ENCODE peak calls at places on chromosomes 7 and 10, in ten cellular contexts. Q is fibroblast of pulmonary artery, K is gastrocnemius medialis, L is neural crest cell, O is upper lobe of right lung, B is brain microvascular endothelial cell, F is AG09319, Y is lower leg skin, G is A673, S is lower lobe of right lung. H is an unnamed sample.

GRCh38 chr7:5596046-5596895 is 172.6 kb upstream of the TNRC18 start:
- DNase-seq in Q (peak), K (peak), L (no peak), O (peak), B (peak), F (peak), Y (peak), G (peak), S (peak), H (no peak)

GRCh38 chr7:105309235-105310156 is 79.2 kb downstream of the SRPK2 start:
- DNase-seq in Q (no peak), K (no peak), L (no peak), O (no peak), B (peak), F (no peak), Y (no peak), G (no peak), S (no peak), H (no peak)

GRCh38 chr10:76717141-76717540 is 920.5 kb downstream of the KCNMA1 start:
- DNase-seq in Q (peak), K (no peak), L (no peak), O (no peak), B (peak), F (no peak), Y (no peak), G (no peak), S (no peak), H (no peak)

GRCh38 chr10:13219685-13220670 is 14.2 kb downstream of the UCMA start:
- DNase-seq in Q (peak), K (peak), L (no peak), O (peak), B (no peak), F (no peak), Y (no peak), G (no peak), S (no peak), H (no peak)

GRCh38 chr7:157519246-157519645 is 182.4 kb downstream of the DNAJB6 start:
- DNase-seq in Q (no peak), K (no peak), L (no peak), O (peak), B (no peak), F (no peak), Y (no peak), G (no peak), S (no peak), H (peak)

GRCh38 chr10:35487336-35488034 is 117.7 kb upstream of the GJD4 start:
- DNase-seq in Q (peak), K (no peak), L (no peak), O (no peak), B (peak), F (no peak), Y (no peak), G (no peak), S (no peak), H (no peak)

GRCh38 chr7:153190452-153190851 is 430.9 kb downstream of the ACTR3B start:
- DNase-seq in Q (no peak), K (no peak), L (no peak), O (no peak), B (no peak), F (no peak), Y (no peak), G (peak), S (no peak), H (no peak)

GRCh38 chr10:58546722-58547121 is 34.0 kb downstream of the BICC1 start:
- DNase-seq in Q (no peak), K (no peak), L (no peak), O (no peak), B (no peak), F (no peak), Y (no peak), G (no peak), S (no peak), H (no peak)

GRCh38 chr7:98514211-98515150 is 102.6 kb upstream of the NPTX2 start:
- DNase-seq in Q (no peak), K (no peak), L (no peak), O (peak), B (no peak), F (no peak), Y (no peak), G (no peak), S (no peak), H (no peak)

GRCh38 chr10:116115233-116115632 is 157.8 kb downstream of the GFRA1 start:
- DNase-seq in Q (no peak), K (no peak), L (no peak), O (no peak), B (no peak), F (no peak), Y (no peak), G (no peak), S (no peak), H (no peak)

GRCh38 chr10:75284097-75284485 is 48.3 kb upstream of the COMTD1 start:
- DNase-seq in Q (no peak), K (no peak), L (no peak), O (no peak), B (no peak), F (no peak), Y (no peak), G (no peak), S (no peak), H (no peak)

GRCh38 chr10:31317652-31318381 is 1.2 kb upstream of the ZEB1 start:
- DNase-seq in Q (no peak), K (no peak), L (no peak), O (peak), B (no peak), F (no peak), Y (no peak), G (no peak), S (peak), H (no peak)

GRCh38 chr7:38630720-38631673 is at the start of gene AMPH:
- DNase-seq in Q (peak), K (peak), L (peak), O (no peak), B (peak), F (no peak), Y (no peak), G (peak), S (peak), H (peak)

GRCh38 chr7:105096306-105096705 is 82.3 kb downstream of the KMT2E start:
- DNase-seq in Q (no peak), K (no peak), L (no peak), O (no peak), B (no peak), F (no peak), Y (no peak), G (no peak), S (no peak), H (no peak)

GRCh38 chr7:29274156-29275017 is 79.8 kb downstream of the CHN2 start:
- DNase-seq in Q (peak), K (no peak), L (no peak), O (no peak), B (no peak), F (no peak), Y (no peak), G (peak), S (no peak), H (no peak)

GRCh38 chr10:67224553-67224952 is 298.7 kb downstream of the LRRTM3 start:
- DNase-seq in Q (no peak), K (no peak), L (no peak), O (no peak), B (no peak), F (no peak), Y (no peak), G (no peak), S (no peak), H (no peak)

GRCh38 chr7:16951483-16952080 is 69.8 kb upstream of the AGR3 start:
- DNase-seq in Q (no peak), K (no peak), L (no peak), O (no peak), B (no peak), F (no peak), Y (no peak), G (peak), S (no peak), H (no peak)

GRCh38 chr7:116592445-116592844 is 67.6 kb downstream of the CAV1 start:
- DNase-seq in Q (no peak), K (no peak), L (no peak), O (no peak), B (no peak), F (no peak), Y (no peak), G (no peak), S (peak), H (no peak)

GRCh38 chr10:58545427-58545826 is 32.8 kb downstream of the BICC1 start:
- DNase-seq in Q (no peak), K (no peak), L (no peak), O (no peak), B (no peak), F (no peak), Y (no peak), G (no peak), S (no peak), H (no peak)

GRCh38 chr7:46131916-46132795 is 211.1 kb upstream of the IGFBP3 start:
- DNase-seq in Q (no peak), K (no peak), L (no peak), O (no peak), B (no peak), F (peak), Y (no peak), G (no peak), S (no peak), H (no peak)

GRCh38 chr7:100786323-100786722 is 41.0 kb downstream of the EPHB4 start:
- DNase-seq in Q (no peak), K (no peak), L (no peak), O (no peak), B (no peak), F (no peak), Y (no peak), G (no peak), S (no peak), H (no peak)

GRCh38 chr7:15424468-15424867 is 137.3 kb downstream of the AGMO start:
- DNase-seq in Q (no peak), K (no peak), L (no peak), O (no peak), B (no peak), F (no peak), Y (no peak), G (no peak), S (no peak), H (no peak)

GRCh38 chr10:97138777-97139317 is 46.9 kb downstream of the SLIT1 start:
- DNase-seq in Q (no peak), K (no peak), L (no peak), O (no peak), B (no peak), F (no peak), Y (no peak), G (no peak), S (no peak), H (no peak)

GRCh38 chr7:37943905-37944736 is 23.7 kb downstream of the EPDR1 start:
- DNase-seq in Q (no peak), K (no peak), L (no peak), O (no peak), B (no peak), F (no peak), Y (no peak), G (no peak), S (no peak), H (no peak)

GRCh38 chr10:98478430-98479222 is 31.9 kb upstream of the HPS1 start:
- DNase-seq in Q (peak), K (no peak), L (no peak), O (no peak), B (peak), F (no peak), Y (no peak), G (no peak), S (no peak), H (no peak)

GRCh38 chr10:62050941-62051433 is 149.5 kb downstream of the ARID5B start:
- DNase-seq in Q (peak), K (peak), L (no peak), O (no peak), B (peak), F (peak), Y (peak), G (peak), S (peak), H (no peak)

GRCh38 chr7:1669486-1669951 is 558 bp upstream of the ELFN1 start:
- DNase-seq in Q (no peak), K (no peak), L (no peak), O (peak), B (no peak), F (no peak), Y (no peak), G (no peak), S (no peak), H (peak)

GRCh38 chr7:38070718-38071117 is 107.3 kb upstream of the STARD3NL start:
- DNase-seq in Q (peak), K (no peak), L (no peak), O (no peak), B (peak), F (no peak), Y (no peak), G (peak), S (no peak), H (no peak)

GRCh38 chr10:128149267-128149666 is 23.0 kb upstream of the MKI67 start:
- DNase-seq in Q (no peak), K (no peak), L (no peak), O (no peak), B (no peak), F (no peak), Y (no peak), G (no peak), S (no peak), H (no peak)

GRCh38 chr7:149875396-149875795 is 1.6 kb downstream of the ATP6V0E2 start:
- DNase-seq in Q (no peak), K (no peak), L (no peak), O (no peak), B (no peak), F (no peak), Y (no peak), G (no peak), S (no peak), H (no peak)

GRCh38 chr10:6498771-6499170 is 81.3 kb downstream of the PRKCQ start:
- DNase-seq in Q (no peak), K (peak), L (no peak), O (no peak), B (no peak), F (no peak), Y (no peak), G (peak), S (no peak), H (no peak)

GRCh38 chr10:44301781-44302400 is 83.0 kb downstream of the CXCL12 start:
- DNase-seq in Q (no peak), K (no peak), L (no peak), O (no peak), B (no peak), F (no peak), Y (no peak), G (no peak), S (no peak), H (no peak)

GRCh38 chr10:117752103-117752502 is 209.6 kb downstream of the EMX2 start:
- DNase-seq in Q (no peak), K (no peak), L (no peak), O (no peak), B (no peak), F (no peak), Y (no peak), G (no peak), S (no peak), H (no peak)

GRCh38 chr7:29434405-29434804 is 129.2 kb upstream of the PRR15 start:
- DNase-seq in Q (peak), K (no peak), L (no peak), O (no peak), B (no peak), F (no peak), Y (no peak), G (no peak), S (no peak), H (no peak)

GRCh38 chr10:58734116-58734515 is 221.4 kb downstream of the BICC1 start:
- DNase-seq in Q (no peak), K (no peak), L (no peak), O (no peak), B (no peak), F (peak), Y (no peak), G (no peak), S (no peak), H (no peak)

GRCh38 chr7:126700807-126701604 is 551.7 kb downstream of the GRM8 start:
- DNase-seq in Q (peak), K (no peak), L (peak), O (no peak), B (peak), F (peak), Y (no peak), G (peak), S (peak), H (no peak)

GRCh38 chr10:31864834-31865518 is 63.7 kb downstream of the ARHGAP12 start:
- DNase-seq in Q (peak), K (no peak), L (no peak), O (no peak), B (peak), F (no peak), Y (no peak), G (peak), S (no peak), H (no peak)

GRCh38 chr7:107047902-107048782 is 3.6 kb downstream of the PRKAR2B start:
- DNase-seq in Q (peak), K (no peak), L (no peak), O (no peak), B (no peak), F (no peak), Y (no peak), G (no peak), S (no peak), H (no peak)
- TF ChIP-seq CTCF in Q (no peak), K (no peak), L (peak), O (no peak), B (peak), F (no peak), Y (no peak), G (peak), S (no peak), H (no peak)

GRCh38 chr7:73463260-73463659 is 29.7 kb downstream of the FZD9 start:
- DNase-seq in Q (no peak), K (no peak), L (no peak), O (no peak), B (no peak), F (no peak), Y (no peak), G (no peak), S (no peak), H (no peak)

GRCh38 chr7:73463966-73464365 is 30.4 kb downstream of the FZD9 start:
- DNase-seq in Q (no peak), K (no peak), L (no peak), O (no peak), B (no peak), F (no peak), Y (no peak), G (no peak), S (no peak), H (no peak)

GRCh38 chr7:73461782-73462285 is 28.3 kb downstream of the FZD9 start:
- DNase-seq in Q (no peak), K (no peak), L (no peak), O (no peak), B (no peak), F (no peak), Y (no peak), G (no peak), S (no peak), H (no peak)
- TF ChIP-seq CTCF in Q (no peak), K (no peak), L (no peak), O (no peak), B (no peak), F (no peak), Y (no peak), G (no peak), S (no peak), H (no peak)

DNA sequence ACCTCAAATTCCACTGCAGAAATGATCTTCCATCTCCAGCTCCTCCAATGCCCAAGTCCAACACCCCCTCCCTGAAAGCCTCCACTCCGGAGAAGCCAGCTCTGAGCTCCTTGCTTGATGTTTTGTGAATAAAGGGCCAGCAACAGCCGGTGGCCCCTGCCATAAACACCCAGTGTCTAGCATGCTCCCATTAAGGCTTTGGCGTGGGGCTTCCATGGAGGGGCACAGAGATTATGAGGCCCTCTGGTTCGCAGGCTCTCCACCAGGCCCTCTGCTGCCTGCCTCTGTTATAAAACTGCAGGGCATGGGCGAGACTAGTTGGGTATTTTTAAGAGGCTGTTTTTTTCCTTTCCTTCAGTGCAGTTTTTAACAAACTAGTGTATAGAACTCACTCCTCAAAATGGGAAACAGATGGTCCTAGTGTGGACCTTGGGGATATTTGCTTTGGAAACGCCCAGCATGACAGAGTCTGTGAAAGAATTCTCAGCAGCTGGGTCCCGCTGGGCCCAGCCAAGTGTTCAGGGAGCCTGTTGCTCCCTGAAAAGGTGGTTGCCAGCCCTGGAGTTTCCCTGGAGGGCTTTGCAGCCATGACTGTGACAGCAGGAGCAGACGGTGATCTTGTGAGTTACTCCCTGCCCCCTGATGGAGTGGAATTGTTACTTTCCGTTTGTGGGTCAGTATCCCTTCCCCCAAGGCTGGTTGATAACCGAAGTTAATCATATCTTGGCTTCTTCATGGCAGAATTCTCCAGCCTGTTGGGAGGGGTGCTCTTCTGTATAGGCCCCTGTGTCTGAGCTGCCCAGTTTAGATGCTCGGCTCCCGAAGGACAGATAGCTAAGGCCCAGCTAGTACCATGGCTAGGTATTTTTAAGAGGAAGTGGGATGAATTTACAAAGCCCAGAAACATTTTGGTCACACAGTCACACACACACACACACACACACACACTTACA is 278.7 kb upstream of the HABP2 start:
- DNase-seq in Q (no peak), K (peak), L (peak), O (no peak), B (no peak), F (peak), Y (no peak), G (peak), S (no peak), H (no peak)
- TF ChIP-seq CTCF in Q (no peak), K (no peak), L (no peak), O (no peak), B (no peak), F (peak), Y (no peak), G (no peak), S (no peak), H (no peak)

DNA sequence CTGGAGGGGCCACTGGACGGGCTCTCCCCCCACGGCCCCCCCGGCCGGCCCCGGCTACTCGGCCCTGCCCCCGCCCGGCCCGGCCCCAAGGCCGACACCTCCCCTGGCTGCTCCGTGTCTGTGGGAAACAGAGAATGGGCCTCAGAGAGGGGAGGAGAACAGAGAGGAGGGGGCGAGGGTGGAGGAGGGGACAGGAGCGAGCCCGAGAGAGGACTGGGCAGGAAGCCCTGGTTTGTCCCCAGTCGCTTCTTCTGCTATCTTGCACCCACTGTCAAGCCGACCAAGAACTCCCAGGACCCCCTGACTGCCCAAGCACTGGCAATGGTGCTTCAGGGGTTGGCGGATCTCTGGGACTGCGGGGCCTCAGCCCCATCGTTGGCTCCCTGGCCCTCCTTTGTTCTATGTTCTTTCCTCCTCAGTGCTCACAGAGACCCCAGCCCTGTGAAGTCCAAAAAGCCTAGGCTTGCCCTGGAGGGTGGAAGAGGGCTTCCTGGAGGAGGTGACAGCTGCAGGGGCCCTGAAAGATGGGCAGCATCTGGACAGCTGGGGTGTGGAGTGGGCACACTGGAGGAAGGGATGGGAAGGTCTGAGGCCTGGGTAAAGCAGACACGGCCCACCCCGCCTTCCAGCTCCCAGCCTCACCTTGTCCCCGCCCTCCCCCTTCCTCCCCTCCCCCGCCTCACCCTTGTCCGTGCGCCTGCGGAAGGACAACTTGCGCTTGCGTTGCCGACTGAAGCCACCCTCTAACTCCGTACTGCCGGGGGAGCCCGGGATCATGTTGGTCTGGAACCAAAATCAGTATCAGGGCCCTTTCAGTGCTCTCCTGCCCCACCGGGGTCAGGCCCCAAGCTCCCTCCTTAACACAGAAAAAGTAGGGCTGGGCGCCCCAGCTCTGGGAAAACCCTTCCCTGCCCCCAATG is 30.1 kb downstream of the KCNH2 start:
- DNase-seq in Q (no peak), K (no peak), L (no peak), O (peak), B (no peak), F (no peak), Y (no peak), G (no peak), S (peak), H (peak)
- TF ChIP-seq CTCF in Q (no peak), K (no peak), L (no peak), O (no peak), B (no peak), F (no peak), Y (no peak), G (no peak), S (no peak), H (no peak)

DNA sequence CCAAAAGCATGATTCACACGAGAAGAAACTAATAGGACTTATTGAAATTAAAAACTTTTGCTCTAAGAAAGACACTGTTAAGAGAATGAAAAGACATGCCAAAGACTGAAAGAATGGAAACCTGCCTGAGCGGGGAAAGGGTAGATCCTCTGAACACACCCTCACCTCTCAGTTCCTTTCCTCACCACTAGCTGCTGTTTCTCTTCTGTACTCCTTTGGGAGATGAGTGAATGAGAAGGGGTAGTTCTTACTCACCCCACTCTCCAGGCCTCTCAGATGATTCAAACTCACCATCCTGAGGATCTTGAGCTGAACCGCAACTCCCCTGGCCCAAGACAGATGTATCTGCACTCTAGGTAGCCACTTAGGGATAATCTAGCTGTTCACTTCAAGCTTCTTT is 41.9 kb downstream of the IQUB start:
- DNase-seq in Q (no peak), K (no peak), L (no peak), O (no peak), B (no peak), F (no peak), Y (no peak), G (peak), S (no peak), H (no peak)
- TF ChIP-seq CTCF in Q (peak), K (no peak), L (peak), O (no peak), B (peak), F (no peak), Y (no peak), G (no peak), S (no peak), H (no peak)

H was measured in mesothelial cell of epicardium.